ENCODE peak calls at places on chromosomes 13 and 19, in four cellular contexts. M is H1, K is HepG2, X is GM12878. P is an unnamed sample.

GRCh38 chr19:453606-454005 is 7.2 kb downstream of the SHC2 start:
- DNase-seq in K (no peak), X (no peak), M (no peak), P (no peak)

GRCh38 chr13:50387124-50387581 is 371.9 kb downstream of the KCNRG start:
- DNase-seq in K (peak; percentile 25), M (no peak), X (no peak), P (no peak)

GRCh38 chr19:22708983-22709382 is 74.9 kb downstream of the ZNF492 start:
- DNase-seq in K (no peak), M (no peak), X (no peak), P (no peak)

GRCh38 chr19:54626757-54627156 is 3.5 kb upstream of the LILRB1 start:
- DNase-seq in K (no peak), X (no peak), M (no peak), P (no peak)

GRCh38 chr13:97911311-97912138 is 42.0 kb upstream of the IPO5 start:
- DNase-seq in K (peak; percentile 19), X (no peak), M (no peak), P (peak; percentile 13)

GRCh38 chr13:67303661-67304333 is 73.7 kb upstream of the PCDH9 start:
- DNase-seq in M (no peak), X (no peak), K (no peak), P (no peak)

GRCh38 chr13:20945952-20946383 is 43.4 kb upstream of the XPO4 start:
- DNase-seq in M (peak; percentile 23), X (no peak), K (no peak), P (no peak)

GRCh38 chr13:91702411-91702810 is 304.0 kb downstream of the GPC5 start:
- DNase-seq in M (no peak), X (no peak), K (no peak), P (no peak)

GRCh38 chr19:3984908-3985642 is at the start of gene EEF2:
- DNase-seq in K (peak; percentile 69), X (peak; percentile 48), M (no peak), P (peak; percentile 76)

GRCh38 chr19:14979498-14980255 is at the start of gene SLC1A6:
- DNase-seq in K (no peak), M (no peak), X (no peak), P (peak; percentile 35)

GRCh38 chr13:94050686-94051085 is 428.8 kb downstream of the DCT start:
- DNase-seq in M (no peak), K (no peak), X (no peak), P (no peak)

GRCh38 chr19:11576186-11576585 is 1.3 kb downstream of the ACP5 start:
- DNase-seq in X (no peak), K (no peak), M (no peak), P (no peak)

GRCh38 chr13:74795526-74795925 is 661.3 kb upstream of the KLF12 start:
- DNase-seq in X (no peak), K (no peak), M (no peak), P (no peak)

GRCh38 chr19:56091751-56092546 is 29.1 kb downstream of the ZNF787 start:
- DNase-seq in X (no peak), M (no peak), K (no peak), P (no peak)

GRCh38 chr19:51066393-51066792 is 1.5 kb upstream of the KLK13 start:
- DNase-seq in M (no peak), X (no peak), K (no peak), P (no peak)

GRCh38 chr19:42279902-42280760 is 11.1 kb downstream of the CIC start:
- DNase-seq in M (no peak), X (peak; percentile 74), K (peak; percentile 79), P (no peak)

GRCh38 chr13:112636401-112636975 is 48.5 kb upstream of the TUBGCP3 start:
- DNase-seq in X (no peak), M (no peak), K (no peak), P (no peak)

GRCh38 chr13:50910483-50910805 is 853 bp downstream of the RNASEH2B start:
- DNase-seq in M (no peak), K (peak; percentile 29), X (no peak), P (no peak)

GRCh38 chr13:53368948-53369347 is 340.3 kb downstream of the OLFM4 start:
- DNase-seq in M (no peak), X (no peak), K (no peak), P (no peak)

GRCh38 chr13:28337196-28338045 is 157.5 kb downstream of the FLT1 start:
- DNase-seq in K (no peak), X (no peak), M (no peak), P (no peak)

GRCh38 chr13:85724554-85725432 is 74.4 kb downstream of the SLITRK6 start:
- DNase-seq in M (no peak), K (no peak), X (no peak), P (no peak)

GRCh38 chr19:10986301-10987127 is 25.7 kb downstream of the SMARCA4 start:
- DNase-seq in X (no peak), K (no peak), M (no peak), P (no peak)

GRCh38 chr13:102774596-102775375 is 1.2 kb upstream of the TEX30 start:
- DNase-seq in X (no peak), M (no peak), K (no peak), P (no peak)

GRCh38 chr19:10421240-10421948 is 1.1 kb downstream of the PDE4A start:
- DNase-seq in X (no peak), K (no peak), M (no peak), P (no peak)

GRCh38 chr13:35144496-35144895 is 202.4 kb downstream of the NBEA start:
- DNase-seq in X (no peak), M (no peak), K (no peak), P (no peak)

GRCh38 chr19:7682175-7682855 is 1.7 kb downstream of the TRAPPC5 start:
- DNase-seq in X (no peak), M (no peak), K (no peak), P (no peak)

GRCh38 chr19:21474671-21475181 is 30.7 kb upstream of the ZNF429 start:
- DNase-seq in M (peak; percentile 84), K (no peak), X (no peak), P (peak; percentile 93)

GRCh38 chr13:38542601-38543000 is 144.3 kb upstream of the FREM2 start:
- DNase-seq in X (no peak), M (no peak), K (no peak), P (no peak)

GRCh38 chr19:11924886-11925583 is at the start of gene ZNF700:
- DNase-seq in M (peak; percentile 56), X (peak; percentile 92), K (peak; percentile 93), P (peak; percentile 87)

GRCh38 chr19:17686592-17687042 is 1.5 kb downstream of the UNC13A start:
- DNase-seq in K (no peak), M (no peak), X (no peak), P (no peak)

GRCh38 chr19:30111051-30111450 is 169.0 kb downstream of the URI1 start:
- DNase-seq in K (no peak), M (no peak), X (no peak), P (no peak)

GRCh38 chr19:43439183-43440063 is 24.7 kb downstream of the TEX101 start:
- DNase-seq in K (peak; percentile 18), M (no peak), X (no peak), P (no peak)

GRCh38 chr13:40096357-40096911 is 441.0 kb downstream of the COG6 start:
- DNase-seq in M (no peak), X (no peak), K (no peak), P (no peak)

GRCh38 chr13:80303225-80303811 is 37.6 kb downstream of the SPRY2 start:
- DNase-seq in X (no peak), K (no peak), M (no peak), P (no peak)

GRCh38 chr19:47991191-47991808 is 670 bp downstream of the BSPH1 start:
- DNase-seq in K (no peak), M (no peak), X (no peak), P (no peak)

DNA sequence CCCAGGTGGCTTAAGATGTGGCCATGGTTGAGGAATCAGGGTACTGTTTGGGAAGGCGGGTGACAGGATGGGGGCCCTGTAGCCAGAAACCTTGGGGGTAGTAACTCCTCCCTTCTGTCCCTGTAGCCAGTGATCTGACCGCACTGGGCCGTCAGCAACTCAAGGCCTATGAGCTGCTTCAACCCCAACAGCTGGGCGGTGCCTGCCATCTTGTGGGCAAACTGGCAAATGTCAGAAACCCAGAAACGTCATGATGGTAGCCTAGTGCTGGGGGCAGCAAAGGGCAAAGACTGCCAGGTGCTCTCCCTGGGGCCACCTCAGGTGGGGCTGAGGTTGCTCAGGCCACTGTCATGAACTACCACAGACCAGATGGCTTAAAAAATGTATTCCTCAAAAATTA is 3.5 kb downstream of the COPE start:
- DNase-seq in M (no peak), X (no peak), K (peak; percentile 54), P (no peak)
- TF ChIP-seq SUZ12 in M (no peak), X (no peak), K (no peak), P (no peak)

DNA sequence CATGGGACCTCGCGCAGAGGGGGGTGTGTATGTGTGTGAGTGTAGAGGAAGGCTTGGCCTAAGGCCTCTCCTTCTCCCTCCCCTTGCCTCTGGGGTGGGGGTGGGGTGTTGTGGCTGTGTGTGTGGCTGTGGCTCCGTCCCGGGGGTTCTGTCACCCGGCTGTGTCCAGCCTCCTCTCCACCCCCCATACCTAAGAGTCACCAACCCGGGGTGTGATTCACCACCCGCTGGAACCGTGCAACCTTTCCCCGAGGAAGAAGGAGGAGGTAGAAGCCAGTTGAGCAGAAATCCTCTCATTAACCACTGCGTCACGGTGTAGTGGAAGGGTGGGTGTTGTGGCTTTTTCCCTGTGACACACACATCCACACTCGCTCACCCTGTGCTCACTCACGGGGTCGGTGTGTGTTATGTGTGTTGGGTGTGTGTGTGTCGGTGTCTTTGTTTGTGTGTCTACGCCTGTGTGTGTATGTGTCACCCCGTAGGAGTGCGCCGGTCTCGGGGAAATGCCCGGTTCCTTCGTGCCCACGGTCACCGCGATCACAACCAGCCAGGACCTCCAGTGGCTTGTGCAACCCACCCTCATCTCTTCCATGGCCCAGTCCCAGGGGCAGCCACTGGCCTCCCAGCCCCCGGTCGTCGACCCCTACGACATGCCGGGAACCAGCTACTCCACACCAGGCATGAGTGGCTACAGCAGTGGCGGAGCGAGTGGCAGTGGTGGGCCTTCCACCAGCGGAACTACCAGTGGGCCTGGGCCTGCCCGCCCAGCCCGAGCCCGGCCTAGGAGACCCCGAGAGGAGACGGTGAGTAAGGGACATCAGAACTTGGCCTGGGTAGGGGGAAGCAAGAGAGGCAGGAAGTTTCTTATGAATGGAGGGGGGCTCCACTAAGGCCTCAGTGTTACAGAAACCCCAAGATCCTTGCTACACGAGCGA is 2.6 kb downstream of the FOSB start:
- DNase-seq in K (no peak), M (no peak), X (no peak), P (no peak)
- TF ChIP-seq ZNF274 in K (no peak), M (no peak), X (no peak), P (no peak)

DNA sequence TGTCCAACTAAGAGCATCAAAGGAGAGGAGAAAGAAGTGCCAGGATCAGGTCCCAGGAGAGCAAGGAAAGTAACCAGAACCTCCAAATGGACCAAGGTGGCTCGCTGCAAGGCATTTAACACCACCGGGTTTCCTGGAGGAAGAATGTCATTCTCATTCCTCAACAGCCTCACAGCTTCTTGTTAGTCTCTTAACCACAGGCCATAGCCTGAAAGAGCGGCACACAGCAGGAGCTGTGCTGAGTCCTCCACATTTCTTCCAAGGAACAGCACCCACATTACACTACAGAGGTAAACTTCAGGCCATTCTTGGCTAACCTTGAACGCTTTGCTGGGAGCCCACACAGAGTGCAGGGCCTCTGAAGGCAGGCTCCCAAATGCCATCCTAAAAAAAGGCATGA is 23.6 kb downstream of the DOCK9 start:
- DNase-seq in K (no peak), X (no peak), M (no peak), P (peak; percentile 33)
- TF ChIP-seq YY1 in K (no peak), X (no peak), M (peak; percentile 14), P (no peak)

DNA sequence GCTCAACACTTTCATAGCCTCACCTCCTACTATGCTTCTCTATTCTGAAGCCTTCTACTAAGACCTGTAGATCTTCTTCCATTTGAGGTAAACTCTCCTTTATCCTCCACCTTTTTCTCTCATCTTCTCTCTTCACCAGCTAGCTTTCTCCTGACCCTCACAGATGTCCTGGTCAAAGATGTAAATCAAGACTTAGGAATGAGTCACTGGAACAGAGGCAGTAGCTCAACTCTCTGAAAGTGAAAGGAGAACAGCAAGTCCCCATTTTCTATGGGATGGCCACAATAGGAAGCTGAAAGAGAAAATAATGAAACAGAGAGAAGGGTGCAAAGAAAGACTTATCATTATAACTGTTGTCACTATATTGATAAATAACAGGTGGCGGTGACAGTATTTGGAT is 86.1 kb upstream of the DOCK9 start:
- DNase-seq in K (no peak), M (no peak), X (no peak), P (no peak)
- TF ChIP-seq SUZ12 in K (no peak), M (no peak), X (no peak), P (no peak)

P was measured in NT2/D1.